ENCODE peak calls at places on chromosomes 5 and 9, in ten cellular contexts. G is endothelial cell; T is erythroblast; V is aorta; O is omental fat pad; W is H54; Q is iPS DF 19.7; B is NCI-H1092 treated with DMSO at 0.1 percent for 48 hours; E is activated CD8-positive, alpha-beta T cell treated with anti-CD3 and anti-CD28 coated beads for 36 hours; K is renal cortical epithelial cell. H is an unnamed sample.

GRCh38 chr5:170252710-170253350 is 20.0 kb downstream of the C5orf58 start:
- DNase-seq in G (peak), T (no peak), V (no peak), O (no peak), W (no peak), Q (no peak), B (no peak), E (no peak), K (no peak), H (no peak)

GRCh38 chr5:28576022-28576421 is 1537.6 kb upstream of the CDH9 start:
- DNase-seq in G (no peak), T (no peak), V (no peak), O (no peak), W (no peak), Q (no peak), B (no peak), E (no peak), K (peak), H (no peak)

GRCh38 chr5:178496661-178497060 is 93.5 kb downstream of the COL23A1 start:
- DNase-seq in G (no peak), T (no peak), V (no peak), O (no peak), W (no peak), Q (no peak), B (no peak), E (no peak), K (no peak), H (no peak)

GRCh38 chr9:130731355-130731754 is 37.8 kb downstream of the EXOSC2 start:
- DNase-seq in G (no peak), T (no peak), V (no peak), O (no peak), W (no peak), Q (no peak), B (peak), E (no peak), K (no peak), H (no peak)

GRCh38 chr5:14249258-14250093 is 106.3 kb downstream of the TRIO start:
- DNase-seq in G (no peak), T (no peak), V (no peak), O (no peak), W (no peak), Q (no peak), B (no peak), E (no peak), K (no peak), H (no peak)

GRCh38 chr5:118883396-118883795 is 105.0 kb downstream of the DTWD2 start:
- DNase-seq in G (no peak), T (no peak), V (no peak), O (no peak), W (no peak), Q (no peak), B (no peak), E (no peak), K (no peak), H (no peak)

GRCh38 chr5:54480296-54480695 is 24.8 kb downstream of the HSPB3 start:
- DNase-seq in G (no peak), T (no peak), V (no peak), O (no peak), W (no peak), Q (no peak), B (no peak), E (no peak), K (peak), H (no peak)

GRCh38 chr5:172929371-172929838 is 29.8 kb upstream of the RPL26L1 start:
- DNase-seq in G (no peak), T (no peak), V (no peak), O (no peak), W (no peak), Q (no peak), B (no peak), E (no peak), K (peak), H (peak)

GRCh38 chr5:161544350-161544765 is 2.2 kb downstream of the GABRB2 start:
- DNase-seq in G (peak), T (peak), V (peak), O (no peak), W (peak), Q (peak), B (no peak), E (peak), K (peak), H (no peak)

GRCh38 chr5:40841068-40841805 is at the start of gene CARD6:
- DNase-seq in G (no peak), T (peak), V (no peak), O (no peak), W (peak), Q (no peak), B (no peak), E (peak), K (peak), H (no peak)

GRCh38 chr5:78972654-78973428 is 12.3 kb downstream of the ARSB start:
- DNase-seq in G (no peak), T (no peak), V (peak), O (no peak), W (no peak), Q (no peak), B (peak), E (no peak), K (peak), H (peak)

GRCh38 chr9:122580360-122580759 is 2.8 kb downstream of the OR1L8 start:
- DNase-seq in G (no peak), T (no peak), V (no peak), O (no peak), W (peak), Q (no peak), B (no peak), E (no peak), K (peak), H (peak)

GRCh38 chr5:162174358-162174757 is 106.8 kb downstream of the GABRG2 start:
- DNase-seq in G (no peak), T (no peak), V (no peak), O (no peak), W (no peak), Q (peak), B (no peak), E (no peak), K (no peak), H (no peak)

GRCh38 chr9:37984672-37985611 is 81.0 kb upstream of the SLC25A51 start:
- DNase-seq in G (no peak), T (peak), V (no peak), O (no peak), W (peak), Q (no peak), B (peak), E (no peak), K (no peak), H (no peak)

GRCh38 chr5:178667685-178668084 is 40.8 kb upstream of the CLK4 start:
- DNase-seq in G (no peak), T (no peak), V (no peak), O (no peak), W (no peak), Q (no peak), B (no peak), E (no peak), K (no peak), H (no peak)

GRCh38 chr5:116320486-116320885 is 235.7 kb downstream of the COMMD10 start:
- DNase-seq in G (no peak), T (no peak), V (no peak), O (no peak), W (no peak), Q (no peak), B (no peak), E (no peak), K (peak), H (no peak)

GRCh38 chr5:138979684-138980275 is 104.6 kb upstream of the LRRTM2 start:
- DNase-seq in G (no peak), T (no peak), V (no peak), O (no peak), W (no peak), Q (no peak), B (no peak), E (peak), K (no peak), H (no peak)

GRCh38 chr5:156871212-156871611 is 21.1 kb downstream of the PPP1R2B start:
- DNase-seq in G (no peak), T (no peak), V (no peak), O (no peak), W (no peak), Q (no peak), B (no peak), E (no peak), K (no peak), H (no peak)

GRCh38 chr9:110040788-110041187 is 167.2 kb downstream of the C9orf152 start:
- DNase-seq in G (no peak), T (no peak), V (no peak), O (no peak), W (no peak), Q (no peak), B (no peak), E (no peak), K (peak), H (peak)

GRCh38 chr9:69758001-69758730 is 1.6 kb downstream of the PTAR1 start:
- DNase-seq in G (no peak), T (peak), V (no peak), O (no peak), W (no peak), Q (no peak), B (peak), E (no peak), K (no peak), H (no peak)

GRCh38 chr9:127981559-127982121 is 851 bp upstream of the EEIG1 start:
- DNase-seq in G (no peak), T (no peak), V (no peak), O (no peak), W (no peak), Q (no peak), B (no peak), E (peak), K (no peak), H (no peak)

GRCh38 chr9:114745108-114745848 is 60.6 kb downstream of the TNFSF15 start:
- DNase-seq in G (no peak), T (no peak), V (no peak), O (no peak), W (no peak), Q (no peak), B (peak), E (no peak), K (no peak), H (no peak)

GRCh38 chr5:154740483-154740882 is 14.7 kb upstream of the LARP1 start:
- DNase-seq in G (no peak), T (no peak), V (peak), O (no peak), W (no peak), Q (no peak), B (no peak), E (no peak), K (peak), H (peak)

GRCh38 chr5:168426864-168427172 is 59.5 kb upstream of the RARS1 start:
- DNase-seq in G (no peak), T (no peak), V (no peak), O (no peak), W (no peak), Q (no peak), B (no peak), E (no peak), K (no peak), H (no peak)

GRCh38 chr9:99259231-99259918 is 37.3 kb downstream of the SEC61B start:
- DNase-seq in G (no peak), T (peak), V (peak), O (peak), W (peak), Q (no peak), B (peak), E (peak), K (peak), H (no peak)

GRCh38 chr9:5698810-5699556 is 70.1 kb downstream of the RIC1 start:
- DNase-seq in G (no peak), T (no peak), V (no peak), O (no peak), W (no peak), Q (no peak), B (no peak), E (no peak), K (peak), H (peak)

GRCh38 chr5:169832845-169833244 is 147.4 kb downstream of the INSYN2B start:
- DNase-seq in G (no peak), T (no peak), V (no peak), O (no peak), W (no peak), Q (no peak), B (no peak), E (no peak), K (no peak), H (no peak)

GRCh38 chr5:132011561-132012384 is at the start of gene ACSL6:
- DNase-seq in G (peak), T (peak), V (peak), O (no peak), W (no peak), Q (no peak), B (no peak), E (peak), K (no peak), H (no peak)

GRCh38 chr5:170749911-170750431 is 33.6 kb upstream of the GABRP start:
- DNase-seq in G (no peak), T (no peak), V (no peak), O (no peak), W (no peak), Q (no peak), B (no peak), E (no peak), K (peak), H (no peak)

GRCh38 chr5:18354828-18355227 is 720.6 kb downstream of the TAF11L14 start:
- DNase-seq in G (no peak), T (no peak), V (no peak), O (no peak), W (no peak), Q (no peak), B (no peak), E (no peak), K (no peak), H (no peak)

GRCh38 chr9:111924281-111924680 is 27.7 kb downstream of the UGCG start:
- DNase-seq in G (no peak), T (no peak), V (no peak), O (no peak), W (no peak), Q (no peak), B (no peak), E (no peak), K (no peak), H (no peak)

GRCh38 chr9:34898846-34899245 is 59.2 kb upstream of the PHF24 start:
- DNase-seq in G (no peak), T (no peak), V (no peak), O (no peak), W (no peak), Q (no peak), B (no peak), E (no peak), K (no peak), H (no peak)

GRCh38 chr5:57735754-57736153 is 253.1 kb upstream of the ACTBL2 start:
- DNase-seq in G (no peak), T (no peak), V (no peak), O (no peak), W (peak), Q (no peak), B (no peak), E (no peak), K (peak), H (peak)

GRCh38 chr5:100840364-100840763 is 62.7 kb downstream of the ST8SIA4 start:
- DNase-seq in G (no peak), T (peak), V (no peak), O (no peak), W (no peak), Q (no peak), B (no peak), E (peak), K (peak), H (no peak)